ENCODE peak calls at places on chromosomes 5 and 9, in nine cellular contexts. I, E, X, Z, V, O, D, L and B are unnamed samples.

GRCh38 chr5:147826351-147826750 is 5.1 kb downstream of the SPINK1 start:
- DNase-seq in I (no peak), E (no peak), X (no peak), Z (no peak), V (no peak), O (no peak), D (no peak), L (no peak), B (no peak)

GRCh38 chr9:114895605-114896004 is 34.8 kb downstream of the TNFSF8 start:
- DNase-seq in I (no peak), E (no peak), X (no peak), Z (no peak), V (no peak), O (no peak), D (no peak), L (no peak), B (peak)

GRCh38 chr9:120735415-120736126 is 21.3 kb upstream of the MEGF9 start:
- DNase-seq in I (no peak), E (no peak), X (no peak), Z (no peak), V (no peak), O (peak), D (no peak), L (no peak), B (peak)

GRCh38 chr5:180636403-180637075 is 12.9 kb downstream of the FLT4 start:
- DNase-seq in I (no peak), E (no peak), X (no peak), Z (no peak), V (no peak), O (peak), D (no peak), L (no peak), B (no peak)

GRCh38 chr5:150779397-150780179 is 1.0 kb downstream of the SMIM3 start:
- DNase-seq in I (no peak), E (no peak), X (no peak), Z (no peak), V (no peak), O (peak), D (no peak), L (no peak), B (peak)

GRCh38 chr5:168366124-168366523 is 74.7 kb downstream of the WWC1 start:
- DNase-seq in I (no peak), E (no peak), X (no peak), Z (no peak), V (peak), O (peak), D (no peak), L (no peak), B (peak)

GRCh38 chr9:20356392-20357206 is 265.7 kb downstream of the MLLT3 start:
- DNase-seq in I (peak), E (peak), X (peak), Z (peak), V (peak), O (peak), D (peak), L (no peak), B (peak)

GRCh38 chr9:129172816-129173215 is 5.2 kb downstream of the IER5L start:
- DNase-seq in I (no peak), E (no peak), X (no peak), Z (no peak), V (no peak), O (peak), D (peak), L (no peak), B (no peak)

GRCh38 chr9:111926421-111926875 is 29.8 kb downstream of the UGCG start:
- DNase-seq in I (no peak), E (peak), X (peak), Z (peak), V (no peak), O (peak), D (peak), L (no peak), B (peak)

GRCh38 chr9:112241491-112241890 is 66.4 kb upstream of the SUSD1 start:
- DNase-seq in I (no peak), E (no peak), X (no peak), Z (no peak), V (no peak), O (peak), D (no peak), L (no peak), B (peak)

GRCh38 chr9:121321039-121321503 is 49.0 kb downstream of the STOM start:
- DNase-seq in I (no peak), E (no peak), X (no peak), Z (no peak), V (no peak), O (peak), D (no peak), L (no peak), B (peak)

GRCh38 chr5:122996102-122996501 is 40.4 kb downstream of the PPIC start:
- DNase-seq in I (no peak), E (no peak), X (no peak), Z (no peak), V (no peak), O (no peak), D (no peak), L (no peak), B (no peak)

GRCh38 chr9:71681104-71681707 is 87.1 kb downstream of the CEMIP2 start:
- DNase-seq in I (no peak), E (no peak), X (no peak), Z (no peak), V (no peak), O (peak), D (no peak), L (no peak), B (peak)

GRCh38 chr9:112283854-112284253 is 49.6 kb downstream of the PTBP3 start:
- DNase-seq in I (no peak), E (no peak), X (no peak), Z (no peak), V (no peak), O (no peak), D (no peak), L (no peak), B (no peak)

GRCh38 chr9:33132249-33132772 is 34.8 kb downstream of the B4GALT1 start:
- DNase-seq in I (no peak), E (no peak), X (no peak), Z (no peak), V (peak), O (peak), D (no peak), L (no peak), B (peak)

GRCh38 chr9:32823101-32823500 is 39.8 kb downstream of the TMEM215 start:
- DNase-seq in I (no peak), E (no peak), X (no peak), Z (no peak), V (no peak), O (no peak), D (no peak), L (no peak), B (no peak)

GRCh38 chr5:168446987-168447386 is 39.3 kb upstream of the RARS1 start:
- DNase-seq in I (no peak), E (no peak), X (no peak), Z (no peak), V (no peak), O (no peak), D (no peak), L (no peak), B (no peak)

GRCh38 chr9:18795947-18796705 is 236.9 kb downstream of the SAXO1 start:
- DNase-seq in I (no peak), E (no peak), X (no peak), Z (no peak), V (no peak), O (peak), D (peak), L (no peak), B (peak)

GRCh38 chr9:96514108-96514824 is 64.3 kb downstream of the HABP4 start:
- DNase-seq in I (no peak), E (no peak), X (no peak), Z (no peak), V (no peak), O (peak), D (no peak), L (no peak), B (peak)